ENCODE peak calls at places on chromosomes 7 and 10, in seven cellular contexts. F is psoas muscle; P is neuronal stem cell; C is OCI-LY7; B is A673; Z is CD4-positive, CD25-positive, alpha-beta regulatory T cell; W is SJSA1. D is an unnamed sample. For H3K9me3, the result is how much of the 10 kb centered on the place peaks cover.

GRCh38 chr7:68576366-68576765 is 1021.9 kb upstream of the AUTS2 start:
- DNase-seq in C (peak), W (no peak), P (no peak), F (no peak), B (no peak), Z (no peak), D (no peak)

GRCh38 chr7:17292858-17293257 is 5.6 kb upstream of the AHR start:
- DNase-seq in C (no peak), B (no peak), P (no peak), F (no peak), Z (no peak), W (no peak), D (no peak)

GRCh38 chr7:133911724-133912123 is 215.4 kb upstream of the LRGUK start:
- DNase-seq in Z (no peak), P (no peak), C (no peak), W (no peak), B (no peak), F (no peak), D (no peak)

GRCh38 chr7:8208661-8209060 is 53.3 kb downstream of the ICA1 start:
- DNase-seq in W (no peak), B (no peak), C (no peak), P (no peak), Z (no peak), F (no peak), D (no peak)

GRCh38 chr10:30583778-30584415 is 45.7 kb downstream of the LYZL2 start:
- DNase-seq in C (peak), Z (no peak), F (peak), W (peak), B (peak), P (no peak), D (peak)

GRCh38 chr10:123294109-123294508 is 139.9 kb downstream of the BUB3 start:
- DNase-seq in P (no peak), C (no peak), W (no peak), B (no peak), Z (no peak), F (no peak), D (no peak)

GRCh38 chr10:133217800-133218589 is 12.0 kb upstream of the UTF1 start:
- DNase-seq in Z (no peak), C (no peak), B (no peak), W (no peak), F (no peak), P (no peak), D (no peak)

GRCh38 chr10:6068422-6068821 is 6.3 kb upstream of the IL2RA start:
- DNase-seq in W (no peak), F (no peak), B (no peak), C (peak), P (no peak), Z (peak), D (no peak)

GRCh38 chr10:62424026-62424425 is 49.9 kb downstream of the ZNF365 start:
- DNase-seq in W (no peak), Z (peak), F (no peak), C (peak), B (peak), P (no peak), D (no peak)

GRCh38 chr10:100887761-100888296 is 24.9 kb upstream of the SLF2 start:
- DNase-seq in Z (no peak), C (no peak), F (no peak), W (no peak), B (no peak), P (no peak), D (peak)

GRCh38 chr7:31775511-31775910 is 88.5 kb downstream of the PPP1R17 start:
- DNase-seq in C (no peak), F (no peak), P (no peak), W (no peak), Z (no peak), B (no peak), D (no peak)

GRCh38 chr7:149830997-149831729 is 7.0 kb upstream of the ZNF862 start:
- DNase-seq in B (no peak), Z (no peak), F (no peak), W (no peak), P (no peak), C (no peak), D (no peak)

GRCh38 chr10:59865101-59865500 is 41.3 kb downstream of the CCDC6 start:
- DNase-seq in Z (peak), B (peak), P (no peak), W (no peak), F (no peak), C (peak), D (no peak)

GRCh38 chr7:102153586-102153948 is 133.1 kb upstream of the SH2B2 start:
- DNase-seq in W (no peak), F (no peak), P (no peak), B (no peak), Z (no peak), C (no peak), D (no peak)

GRCh38 chr7:41449694-41450093 is 253.2 kb downstream of the INHBA start:
- DNase-seq in Z (no peak), W (no peak), P (no peak), C (no peak), F (no peak), B (no peak), D (no peak)

GRCh38 chr10:30968711-30969110 is 63.0 kb downstream of the ZNF438 start:
- DNase-seq in F (no peak), W (no peak), B (no peak), Z (no peak), C (no peak), P (no peak), D (no peak)

GRCh38 chr10:33240931-33241330 is 93.5 kb downstream of the NRP1 start:
- DNase-seq in Z (no peak), P (no peak), B (no peak), F (no peak), W (peak), C (no peak), D (no peak)

GRCh38 chr10:95787447-95787846 is 31.5 kb downstream of the ENTPD1 start:
- DNase-seq in F (no peak), C (no peak), Z (no peak), B (no peak), P (no peak), W (no peak), D (no peak)

GRCh38 chr10:3978174-3978573 is 193.2 kb upstream of the KLF6 start:
- DNase-seq in B (no peak), W (no peak), Z (no peak), F (no peak), C (no peak), P (no peak), D (no peak)

DNA sequence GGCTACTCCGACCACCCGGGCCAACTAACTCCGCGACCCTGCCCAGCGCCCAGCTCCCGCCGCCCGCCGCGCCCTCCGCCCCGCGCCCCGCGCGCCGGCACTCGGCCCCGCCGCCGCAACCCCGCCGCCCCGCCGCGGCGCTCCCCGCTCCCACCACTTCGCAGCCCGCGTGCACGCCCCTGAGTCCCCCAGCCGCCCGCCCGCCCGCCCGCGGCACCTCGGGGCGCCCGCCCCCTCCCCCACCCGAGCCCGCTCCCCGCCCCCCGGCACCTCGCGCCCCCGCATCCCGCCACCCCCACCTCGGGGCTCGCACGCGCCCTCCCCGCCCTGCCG is 598 bp downstream of the JAZF1 start:
- DNase-seq in B (no peak), F (no peak), C (no peak), P (no peak), Z (no peak), W (no peak), D (no peak)
- H3K4me3 ChIP-seq in B (peak), F (peak), C (peak), P (peak), Z (no peak), W (peak), D (peak)

DNA sequence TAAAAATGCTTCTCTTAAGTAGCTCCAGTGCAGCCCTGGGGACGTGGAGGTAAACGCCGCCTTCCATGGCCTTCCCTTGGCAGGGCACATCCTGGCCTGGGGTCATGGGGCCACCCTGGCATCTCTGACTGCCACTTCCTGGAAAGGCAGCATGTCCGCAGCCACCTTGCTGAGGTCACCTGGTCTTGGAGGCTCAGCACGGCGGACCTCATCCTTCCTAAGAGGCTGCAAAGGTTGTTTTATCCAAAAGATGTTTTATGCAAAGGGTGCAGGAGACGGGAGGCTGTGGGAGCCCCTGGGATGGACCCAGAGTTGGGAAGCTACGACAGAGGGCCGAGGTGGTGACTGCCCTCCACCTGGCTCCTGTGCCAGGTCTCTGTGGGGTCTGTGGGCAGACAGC is 106.0 kb downstream of the TCERG1L start:
- DNase-seq in Z (no peak), F (no peak), W (no peak), P (no peak), B (no peak), C (no peak), D (no peak)
- H3K9me3 ChIP-seq in Z (under half), F (under half), W (under half), P (under half), B (under half), C (under half), D (under half)

DNA sequence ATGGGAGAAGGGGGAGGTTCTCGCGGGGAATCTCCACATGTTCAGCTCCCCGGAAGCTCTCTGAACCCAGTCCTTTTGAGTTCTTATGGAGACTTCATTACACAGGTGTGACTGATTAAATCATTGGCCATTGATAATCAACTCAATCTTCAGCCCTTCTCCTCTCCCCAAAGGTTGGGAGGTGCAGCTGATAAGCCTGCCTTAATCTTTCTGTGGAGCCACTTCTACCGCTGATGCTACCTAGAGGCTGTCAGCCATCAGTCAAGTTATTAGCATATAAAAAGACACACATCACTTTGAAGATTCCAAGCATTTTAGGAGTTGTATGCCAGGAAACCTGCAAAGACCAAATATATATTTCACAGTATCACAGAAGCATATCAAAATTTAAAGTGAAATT is 91.7 kb downstream of the MARCHF5 start:
- DNase-seq in B (no peak), F (no peak), Z (no peak), C (no peak), P (no peak), W (no peak), D (no peak)
- H3K4me3 ChIP-seq in B (no peak), F (no peak), Z (no peak), C (no peak), P (no peak), W (no peak), D (no peak)

GRCh38 chr7:65404020-65404419 is 30.4 kb downstream of the ZNF92 start:
- DNase-seq in B (no peak), W (no peak), Z (no peak), F (no peak), C (no peak), P (no peak), D (peak)
- H3K9me3 ChIP-seq in B (half or more), W (under half), Z (half or more), F (under half), C (under half), P (half or more), D (under half)

GRCh38 chr10:119025336-119025735 is 4.2 kb upstream of the NANOS1 start:
- DNase-seq in C (no peak), P (no peak), Z (no peak), W (peak), B (no peak), F (peak), D (peak)

GRCh38 chr10:119025776-119026175 is 3.7 kb upstream of the NANOS1 start:
- DNase-seq in Z (no peak), W (no peak), F (no peak), C (no peak), P (no peak), B (no peak), D (no peak)

GRCh38 chr10:119028900-119029612 is 458 bp upstream of the NANOS1 start:
- DNase-seq in Z (peak), C (peak), P (peak), W (peak), F (peak), B (peak), D (peak)

GRCh38 chr10:119024882-119025281 is 4.6 kb upstream of the NANOS1 start:
- DNase-seq in F (no peak), W (no peak), C (no peak), B (no peak), Z (no peak), P (no peak), D (no peak)

DNA sequence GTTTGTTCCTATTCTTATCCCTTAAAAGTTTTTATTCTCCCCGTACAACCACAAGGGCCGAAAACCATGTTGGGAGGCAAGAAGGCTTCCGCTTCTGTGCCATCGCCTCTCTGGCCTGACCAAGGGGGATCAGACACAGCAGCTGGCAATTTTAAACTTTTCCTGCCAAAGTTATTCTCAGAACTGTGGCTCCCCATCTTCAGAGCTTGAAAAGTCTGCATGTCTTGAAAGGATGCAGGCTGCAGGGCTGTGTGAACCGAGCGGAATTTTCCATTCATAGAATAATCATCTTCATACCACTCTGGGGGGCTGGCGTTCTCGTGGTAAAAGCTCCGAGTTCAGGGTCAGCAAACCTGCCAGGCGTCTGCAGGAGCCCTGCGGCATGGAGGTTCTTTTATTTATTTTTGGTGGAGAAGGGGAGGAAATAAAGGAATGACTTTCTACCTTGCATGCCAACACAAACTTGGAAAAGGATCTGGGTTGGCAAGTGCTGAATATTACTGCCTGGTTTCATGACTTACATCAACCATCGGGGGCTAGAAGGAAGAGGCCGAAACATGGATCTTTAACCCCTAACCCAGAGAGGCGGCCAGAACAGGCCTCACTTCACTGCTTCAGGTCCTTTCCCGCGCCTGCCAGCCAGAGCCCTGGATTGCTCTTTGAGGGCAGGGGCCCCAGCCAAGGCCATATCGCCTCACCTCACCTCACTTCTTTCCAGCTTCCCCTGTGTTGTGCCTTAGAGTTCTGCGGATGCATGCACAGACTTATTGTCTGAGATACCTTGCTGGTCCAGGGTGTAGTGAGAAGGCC is 3.0 kb upstream of the NANOS1 start:
- DNase-seq in W (no peak), B (no peak), F (no peak), Z (no peak), C (no peak), P (no peak), D (no peak)
- H3K4me3 ChIP-seq in W (no peak), B (no peak), F (no peak), Z (no peak), C (no peak), P (no peak), D (no peak)

GRCh38 chr10:130560079-130560478 is 423.9 kb downstream of the GLRX3 start:
- DNase-seq in W (no peak), C (no peak), B (no peak), Z (no peak), P (no peak), F (no peak), D (no peak)
- H3K9me3 ChIP-seq in W (under half), C (under half), B (under half), Z (under half), P (under half), F (under half), D (under half)

GRCh38 chr7:115054478-115055122 is 132.7 kb downstream of the MDFIC start:
- DNase-seq in C (no peak), F (no peak), W (no peak), P (no peak), B (no peak), Z (no peak), D (no peak)
- H3K4me3 ChIP-seq in C (no peak), F (no peak), W (no peak), P (no peak), B (no peak), Z (no peak), D (no peak)

GRCh38 chr10:53458007-53458406 is 685.4 kb upstream of the MBL2 start:
- DNase-seq in Z (no peak), C (no peak), W (no peak), F (no peak), P (no peak), B (no peak), D (peak)
- H3K9me3 ChIP-seq in Z (under half), C (under half), W (under half), F (under half), P (under half), B (under half), D (under half)